ENCODE peak calls at places on chromosomes 1 and 21, in ten cellular contexts. One of them, this sample, is unnamed.

GRCh38 chr1:100928128-100928527 is 32.2 kb downstream of the SLC30A7 start:
- DNase-seq in anterior cingulate cortex: no peak
- DNase-seq in HT1080: no peak
- DNase-seq in NCI-H187 treated with DMSO at 0.1 percent for 48 hours: no peak
- DNase-seq in NCI-H460: no peak
- DNase-seq in NCI-H1105: no peak
- DNase-seq in NCI-H1092: no peak
- DNase-seq in A673: no peak
- DNase-seq in GM12892: no peak
- DNase-seq in stimulated activated effector memory CD8-positive, alpha-beta T cell treated with anti-CD3 and anti-CD28 coated beads, Interleukin-12 subunit alpha, Interleukin-12 subunit beta, amount 100 ng/mL, for 72 hours: no peak
- DNase-seq in this sample: no peak

GRCh38 chr1:186435336-186435735 is 25.6 kb downstream of the PDC start:
- DNase-seq in anterior cingulate cortex: no peak
- DNase-seq in HT1080: peak
- DNase-seq in NCI-H187 treated with DMSO at 0.1 percent for 48 hours: no peak
- DNase-seq in NCI-H460: no peak
- DNase-seq in NCI-H1105: no peak
- DNase-seq in NCI-H1092: no peak
- DNase-seq in A673: no peak
- DNase-seq in GM12892: no peak
- DNase-seq in stimulated activated effector memory CD8-positive, alpha-beta T cell treated with anti-CD3 and anti-CD28 coated beads, Interleukin-12 subunit alpha, Interleukin-12 subunit beta, amount 100 ng/mL, for 72 hours: no peak
- DNase-seq in this sample: no peak

GRCh38 chr1:15939181-15940109 is 36.5 kb downstream of the ZBTB17 start:
- DNase-seq in anterior cingulate cortex: no peak
- DNase-seq in HT1080: no peak
- DNase-seq in NCI-H187 treated with DMSO at 0.1 percent for 48 hours: no peak
- DNase-seq in NCI-H460: no peak
- DNase-seq in NCI-H1105: no peak
- DNase-seq in NCI-H1092: no peak
- DNase-seq in A673: no peak
- DNase-seq in GM12892: no peak
- DNase-seq in stimulated activated effector memory CD8-positive, alpha-beta T cell treated with anti-CD3 and anti-CD28 coated beads, Interleukin-12 subunit alpha, Interleukin-12 subunit beta, amount 100 ng/mL, for 72 hours: no peak
- DNase-seq in this sample: no peak

GRCh38 chr1:223887724-223888428 is 42.1 kb upstream of the TP53BP2 start:
- DNase-seq in anterior cingulate cortex: no peak
- DNase-seq in HT1080: peak
- DNase-seq in NCI-H187 treated with DMSO at 0.1 percent for 48 hours: no peak
- DNase-seq in NCI-H460: peak
- DNase-seq in NCI-H1105: no peak
- DNase-seq in NCI-H1092: no peak
- DNase-seq in A673: no peak
- DNase-seq in GM12892: no peak
- DNase-seq in stimulated activated effector memory CD8-positive, alpha-beta T cell treated with anti-CD3 and anti-CD28 coated beads, Interleukin-12 subunit alpha, Interleukin-12 subunit beta, amount 100 ng/mL, for 72 hours: no peak
- DNase-seq in this sample: no peak

GRCh38 chr1:36157115-36157903 is 1.3 kb downstream of the MAP7D1 start:
- DNase-seq in anterior cingulate cortex: peak
- DNase-seq in HT1080: no peak
- DNase-seq in NCI-H187 treated with DMSO at 0.1 percent for 48 hours: no peak
- DNase-seq in NCI-H460: no peak
- DNase-seq in NCI-H1105: no peak
- DNase-seq in NCI-H1092: no peak
- DNase-seq in A673: no peak
- DNase-seq in GM12892: no peak
- DNase-seq in stimulated activated effector memory CD8-positive, alpha-beta T cell treated with anti-CD3 and anti-CD28 coated beads, Interleukin-12 subunit alpha, Interleukin-12 subunit beta, amount 100 ng/mL, for 72 hours: no peak
- DNase-seq in this sample: no peak

GRCh38 chr21:44010429-44010828 is 1.7 kb upstream of the TRAPPC10 start:
- DNase-seq in anterior cingulate cortex: no peak
- DNase-seq in HT1080: no peak
- DNase-seq in NCI-H187 treated with DMSO at 0.1 percent for 48 hours: no peak
- DNase-seq in NCI-H460: no peak
- DNase-seq in NCI-H1105: no peak
- DNase-seq in NCI-H1092: no peak
- DNase-seq in A673: no peak
- DNase-seq in GM12892: no peak
- DNase-seq in stimulated activated effector memory CD8-positive, alpha-beta T cell treated with anti-CD3 and anti-CD28 coated beads, Interleukin-12 subunit alpha, Interleukin-12 subunit beta, amount 100 ng/mL, for 72 hours: no peak
- DNase-seq in this sample: no peak

GRCh38 chr21:44836666-44837471 is 19.0 kb upstream of the SUMO3 start:
- DNase-seq in anterior cingulate cortex: no peak
- DNase-seq in HT1080: no peak
- DNase-seq in NCI-H187 treated with DMSO at 0.1 percent for 48 hours: no peak
- DNase-seq in NCI-H460: no peak
- DNase-seq in NCI-H1105: no peak
- DNase-seq in NCI-H1092: no peak
- DNase-seq in A673: no peak
- DNase-seq in GM12892: no peak
- DNase-seq in stimulated activated effector memory CD8-positive, alpha-beta T cell treated with anti-CD3 and anti-CD28 coated beads, Interleukin-12 subunit alpha, Interleukin-12 subunit beta, amount 100 ng/mL, for 72 hours: no peak
- DNase-seq in this sample: no peak

GRCh38 chr1:170426596-170426995 is 105.4 kb upstream of the GORAB start:
- DNase-seq in anterior cingulate cortex: no peak
- DNase-seq in HT1080: no peak
- DNase-seq in NCI-H187 treated with DMSO at 0.1 percent for 48 hours: no peak
- DNase-seq in NCI-H460: no peak
- DNase-seq in NCI-H1105: no peak
- DNase-seq in NCI-H1092: no peak
- DNase-seq in A673: no peak
- DNase-seq in GM12892: no peak
- DNase-seq in stimulated activated effector memory CD8-positive, alpha-beta T cell treated with anti-CD3 and anti-CD28 coated beads, Interleukin-12 subunit alpha, Interleukin-12 subunit beta, amount 100 ng/mL, for 72 hours: no peak
- DNase-seq in this sample: no peak

GRCh38 chr1:82503805-82504204 is 703.1 kb downstream of the ADGRL2 start:
- DNase-seq in anterior cingulate cortex: no peak
- DNase-seq in HT1080: no peak
- DNase-seq in NCI-H187 treated with DMSO at 0.1 percent for 48 hours: no peak
- DNase-seq in NCI-H460: no peak
- DNase-seq in NCI-H1105: no peak
- DNase-seq in NCI-H1092: no peak
- DNase-seq in A673: peak
- DNase-seq in GM12892: no peak
- DNase-seq in stimulated activated effector memory CD8-positive, alpha-beta T cell treated with anti-CD3 and anti-CD28 coated beads, Interleukin-12 subunit alpha, Interleukin-12 subunit beta, amount 100 ng/mL, for 72 hours: no peak
- DNase-seq in this sample: no peak

GRCh38 chr1:220681220-220681847 is 8.8 kb upstream of the C1orf115 start:
- DNase-seq in anterior cingulate cortex: no peak
- DNase-seq in HT1080: no peak
- DNase-seq in NCI-H187 treated with DMSO at 0.1 percent for 48 hours: no peak
- DNase-seq in NCI-H460: no peak
- DNase-seq in NCI-H1105: no peak
- DNase-seq in NCI-H1092: no peak
- DNase-seq in A673: no peak
- DNase-seq in GM12892: no peak
- DNase-seq in stimulated activated effector memory CD8-positive, alpha-beta T cell treated with anti-CD3 and anti-CD28 coated beads, Interleukin-12 subunit alpha, Interleukin-12 subunit beta, amount 100 ng/mL, for 72 hours: no peak
- DNase-seq in this sample: no peak

GRCh38 chr1:98452162-98452561 is 209.4 kb upstream of the SNX7 start:
- DNase-seq in anterior cingulate cortex: no peak
- DNase-seq in HT1080: no peak
- DNase-seq in NCI-H187 treated with DMSO at 0.1 percent for 48 hours: no peak
- DNase-seq in NCI-H460: no peak
- DNase-seq in NCI-H1105: peak
- DNase-seq in NCI-H1092: no peak
- DNase-seq in A673: peak
- DNase-seq in GM12892: no peak
- DNase-seq in stimulated activated effector memory CD8-positive, alpha-beta T cell treated with anti-CD3 and anti-CD28 coated beads, Interleukin-12 subunit alpha, Interleukin-12 subunit beta, amount 100 ng/mL, for 72 hours: no peak
- DNase-seq in this sample: no peak

GRCh38 chr1:36160388-36160948 is 4.5 kb downstream of the MAP7D1 start:
- DNase-seq in anterior cingulate cortex: no peak
- DNase-seq in HT1080: no peak
- DNase-seq in NCI-H187 treated with DMSO at 0.1 percent for 48 hours: no peak
- DNase-seq in NCI-H460: no peak
- DNase-seq in NCI-H1105: no peak
- DNase-seq in NCI-H1092: no peak
- DNase-seq in A673: no peak
- DNase-seq in GM12892: no peak
- DNase-seq in stimulated activated effector memory CD8-positive, alpha-beta T cell treated with anti-CD3 and anti-CD28 coated beads, Interleukin-12 subunit alpha, Interleukin-12 subunit beta, amount 100 ng/mL, for 72 hours: no peak
- DNase-seq in this sample: no peak

GRCh38 chr1:6209661-6210605 is 4.0 kb downstream of the RNF207 start:
- DNase-seq in anterior cingulate cortex: no peak
- DNase-seq in HT1080: no peak
- DNase-seq in NCI-H187 treated with DMSO at 0.1 percent for 48 hours: no peak
- DNase-seq in NCI-H460: no peak
- DNase-seq in NCI-H1105: no peak
- DNase-seq in NCI-H1092: peak
- DNase-seq in A673: peak
- DNase-seq in GM12892: no peak
- DNase-seq in stimulated activated effector memory CD8-positive, alpha-beta T cell treated with anti-CD3 and anti-CD28 coated beads, Interleukin-12 subunit alpha, Interleukin-12 subunit beta, amount 100 ng/mL, for 72 hours: no peak
- DNase-seq in this sample: peak

GRCh38 chr1:227170361-227171166 is 147.7 kb downstream of the CDC42BPA start:
- DNase-seq in anterior cingulate cortex: no peak
- DNase-seq in HT1080: no peak
- DNase-seq in NCI-H187 treated with DMSO at 0.1 percent for 48 hours: no peak
- DNase-seq in NCI-H460: no peak
- DNase-seq in NCI-H1105: no peak
- DNase-seq in NCI-H1092: no peak
- DNase-seq in A673: no peak
- DNase-seq in GM12892: no peak
- DNase-seq in stimulated activated effector memory CD8-positive, alpha-beta T cell treated with anti-CD3 and anti-CD28 coated beads, Interleukin-12 subunit alpha, Interleukin-12 subunit beta, amount 100 ng/mL, for 72 hours: no peak
- DNase-seq in this sample: no peak

GRCh38 chr1:90201467-90202358 is 206.8 kb downstream of the ZNF326 start:
- DNase-seq in anterior cingulate cortex: no peak
- DNase-seq in HT1080: peak
- DNase-seq in NCI-H187 treated with DMSO at 0.1 percent for 48 hours: no peak
- DNase-seq in NCI-H460: no peak
- DNase-seq in NCI-H1105: no peak
- DNase-seq in NCI-H1092: no peak
- DNase-seq in A673: no peak
- DNase-seq in GM12892: no peak
- DNase-seq in stimulated activated effector memory CD8-positive, alpha-beta T cell treated with anti-CD3 and anti-CD28 coated beads, Interleukin-12 subunit alpha, Interleukin-12 subunit beta, amount 100 ng/mL, for 72 hours: no peak
- DNase-seq in this sample: no peak

GRCh38 chr1:212981025-212981495 is 30.7 kb downstream of the VASH2 start:
- DNase-seq in anterior cingulate cortex: no peak
- DNase-seq in HT1080: no peak
- DNase-seq in NCI-H187 treated with DMSO at 0.1 percent for 48 hours: no peak
- DNase-seq in NCI-H460: no peak
- DNase-seq in NCI-H1105: peak
- DNase-seq in NCI-H1092: peak
- DNase-seq in A673: no peak
- DNase-seq in GM12892: no peak
- DNase-seq in stimulated activated effector memory CD8-positive, alpha-beta T cell treated with anti-CD3 and anti-CD28 coated beads, Interleukin-12 subunit alpha, Interleukin-12 subunit beta, amount 100 ng/mL, for 72 hours: no peak
- DNase-seq in this sample: no peak

GRCh38 chr1:151314137-151314875 is 12.9 kb downstream of the PI4KB start:
- DNase-seq in anterior cingulate cortex: peak
- DNase-seq in HT1080: peak
- DNase-seq in NCI-H187 treated with DMSO at 0.1 percent for 48 hours: no peak
- DNase-seq in NCI-H460: no peak
- DNase-seq in NCI-H1105: no peak
- DNase-seq in NCI-H1092: no peak
- DNase-seq in A673: no peak
- DNase-seq in GM12892: no peak
- DNase-seq in stimulated activated effector memory CD8-positive, alpha-beta T cell treated with anti-CD3 and anti-CD28 coated beads, Interleukin-12 subunit alpha, Interleukin-12 subunit beta, amount 100 ng/mL, for 72 hours: no peak
- DNase-seq in this sample: no peak

GRCh38 chr21:25895565-25896205 is 160.9 kb downstream of the GABPA start:
- DNase-seq in anterior cingulate cortex: no peak
- DNase-seq in HT1080: no peak
- DNase-seq in NCI-H187 treated with DMSO at 0.1 percent for 48 hours: no peak
- DNase-seq in NCI-H460: peak
- DNase-seq in NCI-H1105: peak
- DNase-seq in NCI-H1092: no peak
- DNase-seq in A673: peak
- DNase-seq in GM12892: no peak
- DNase-seq in stimulated activated effector memory CD8-positive, alpha-beta T cell treated with anti-CD3 and anti-CD28 coated beads, Interleukin-12 subunit alpha, Interleukin-12 subunit beta, amount 100 ng/mL, for 72 hours: no peak
- DNase-seq in this sample: no peak

GRCh38 chr1:177585492-177586220 is 384.2 kb downstream of the SEC16B start:
- DNase-seq in anterior cingulate cortex: no peak
- DNase-seq in HT1080: no peak
- DNase-seq in NCI-H187 treated with DMSO at 0.1 percent for 48 hours: peak
- DNase-seq in NCI-H460: no peak
- DNase-seq in NCI-H1105: peak
- DNase-seq in NCI-H1092: no peak
- DNase-seq in A673: no peak
- DNase-seq in GM12892: no peak
- DNase-seq in stimulated activated effector memory CD8-positive, alpha-beta T cell treated with anti-CD3 and anti-CD28 coated beads, Interleukin-12 subunit alpha, Interleukin-12 subunit beta, amount 100 ng/mL, for 72 hours: no peak
- DNase-seq in this sample: no peak

GRCh38 chr1:152359906-152360305 is at the start of gene FLG2:
- DNase-seq in anterior cingulate cortex: no peak
- DNase-seq in HT1080: no peak
- DNase-seq in NCI-H187 treated with DMSO at 0.1 percent for 48 hours: no peak
- DNase-seq in NCI-H460: no peak
- DNase-seq in NCI-H1105: no peak
- DNase-seq in NCI-H1092: no peak
- DNase-seq in A673: no peak
- DNase-seq in GM12892: no peak
- DNase-seq in stimulated activated effector memory CD8-positive, alpha-beta T cell treated with anti-CD3 and anti-CD28 coated beads, Interleukin-12 subunit alpha, Interleukin-12 subunit beta, amount 100 ng/mL, for 72 hours: no peak
- DNase-seq in this sample: no peak

GRCh38 chr1:17192394-17193221 is 12.3 kb upstream of the PADI1 start:
- DNase-seq in anterior cingulate cortex: no peak
- DNase-seq in HT1080: no peak
- DNase-seq in NCI-H187 treated with DMSO at 0.1 percent for 48 hours: no peak
- DNase-seq in NCI-H460: no peak
- DNase-seq in NCI-H1105: no peak
- DNase-seq in NCI-H1092: no peak
- DNase-seq in A673: peak
- DNase-seq in GM12892: no peak
- DNase-seq in stimulated activated effector memory CD8-positive, alpha-beta T cell treated with anti-CD3 and anti-CD28 coated beads, Interleukin-12 subunit alpha, Interleukin-12 subunit beta, amount 100 ng/mL, for 72 hours: no peak
- DNase-seq in this sample: no peak

GRCh38 chr1:220370041-220370700 is 97.9 kb upstream of the RAB3GAP2 start:
- DNase-seq in anterior cingulate cortex: peak
- DNase-seq in HT1080: peak
- DNase-seq in NCI-H187 treated with DMSO at 0.1 percent for 48 hours: no peak
- DNase-seq in NCI-H460: no peak
- DNase-seq in NCI-H1105: no peak
- DNase-seq in NCI-H1092: peak
- DNase-seq in A673: peak
- DNase-seq in GM12892: no peak
- DNase-seq in stimulated activated effector memory CD8-positive, alpha-beta T cell treated with anti-CD3 and anti-CD28 coated beads, Interleukin-12 subunit alpha, Interleukin-12 subunit beta, amount 100 ng/mL, for 72 hours: no peak
- DNase-seq in this sample: no peak

GRCh38 chr1:157025321-157025720 is 20.2 kb downstream of the ARHGEF11 start:
- DNase-seq in anterior cingulate cortex: no peak
- DNase-seq in HT1080: no peak
- DNase-seq in NCI-H187 treated with DMSO at 0.1 percent for 48 hours: peak
- DNase-seq in NCI-H460: no peak
- DNase-seq in NCI-H1105: no peak
- DNase-seq in NCI-H1092: no peak
- DNase-seq in A673: no peak
- DNase-seq in GM12892: no peak
- DNase-seq in stimulated activated effector memory CD8-positive, alpha-beta T cell treated with anti-CD3 and anti-CD28 coated beads, Interleukin-12 subunit alpha, Interleukin-12 subunit beta, amount 100 ng/mL, for 72 hours: no peak
- DNase-seq in this sample: no peak

GRCh38 chr1:54249798-54250497 is 50.0 kb downstream of the MRPL37 start:
- DNase-seq in anterior cingulate cortex: no peak
- DNase-seq in HT1080: peak
- DNase-seq in NCI-H187 treated with DMSO at 0.1 percent for 48 hours: no peak
- DNase-seq in NCI-H460: peak
- DNase-seq in NCI-H1105: no peak
- DNase-seq in NCI-H1092: no peak
- DNase-seq in A673: peak
- DNase-seq in GM12892: no peak
- DNase-seq in stimulated activated effector memory CD8-positive, alpha-beta T cell treated with anti-CD3 and anti-CD28 coated beads, Interleukin-12 subunit alpha, Interleukin-12 subunit beta, amount 100 ng/mL, for 72 hours: no peak
- DNase-seq in this sample: no peak

GRCh38 chr1:210598135-210598652 is 269.5 kb downstream of the HHAT start:
- DNase-seq in anterior cingulate cortex: no peak
- DNase-seq in HT1080: peak
- DNase-seq in NCI-H187 treated with DMSO at 0.1 percent for 48 hours: no peak
- DNase-seq in NCI-H460: peak
- DNase-seq in NCI-H1105: no peak
- DNase-seq in NCI-H1092: no peak
- DNase-seq in A673: peak
- DNase-seq in GM12892: no peak
- DNase-seq in stimulated activated effector memory CD8-positive, alpha-beta T cell treated with anti-CD3 and anti-CD28 coated beads, Interleukin-12 subunit alpha, Interleukin-12 subunit beta, amount 100 ng/mL, for 72 hours: no peak
- DNase-seq in this sample: no peak

GRCh38 chr1:93021539-93022134 is 57.4 kb upstream of the MTF2 start:
- DNase-seq in anterior cingulate cortex: no peak
- DNase-seq in HT1080: peak
- DNase-seq in NCI-H187 treated with DMSO at 0.1 percent for 48 hours: no peak
- DNase-seq in NCI-H460: peak
- DNase-seq in NCI-H1105: peak
- DNase-seq in NCI-H1092: peak
- DNase-seq in A673: peak
- DNase-seq in GM12892: no peak
- DNase-seq in stimulated activated effector memory CD8-positive, alpha-beta T cell treated with anti-CD3 and anti-CD28 coated beads, Interleukin-12 subunit alpha, Interleukin-12 subunit beta, amount 100 ng/mL, for 72 hours: no peak
- DNase-seq in this sample: no peak

GRCh38 chr1:150973258-150973825 is 1.3 kb downstream of the CERS2 start:
- DNase-seq in anterior cingulate cortex: no peak
- DNase-seq in HT1080: no peak
- DNase-seq in NCI-H187 treated with DMSO at 0.1 percent for 48 hours: no peak
- DNase-seq in NCI-H460: no peak
- DNase-seq in NCI-H1105: no peak
- DNase-seq in NCI-H1092: no peak
- DNase-seq in A673: no peak
- DNase-seq in GM12892: no peak
- DNase-seq in stimulated activated effector memory CD8-positive, alpha-beta T cell treated with anti-CD3 and anti-CD28 coated beads, Interleukin-12 subunit alpha, Interleukin-12 subunit beta, amount 100 ng/mL, for 72 hours: no peak
- DNase-seq in this sample: no peak

GRCh38 chr1:185972096-185972875 is 238.1 kb downstream of the HMCN1 start:
- DNase-seq in anterior cingulate cortex: no peak
- DNase-seq in HT1080: no peak
- DNase-seq in NCI-H187 treated with DMSO at 0.1 percent for 48 hours: no peak
- DNase-seq in NCI-H460: no peak
- DNase-seq in NCI-H1105: no peak
- DNase-seq in NCI-H1092: no peak
- DNase-seq in A673: no peak
- DNase-seq in GM12892: no peak
- DNase-seq in stimulated activated effector memory CD8-positive, alpha-beta T cell treated with anti-CD3 and anti-CD28 coated beads, Interleukin-12 subunit alpha, Interleukin-12 subunit beta, amount 100 ng/mL, for 72 hours: no peak
- DNase-seq in this sample: no peak